ENCODE peak calls at places on chromosomes 11 and 22, in seven cellular contexts. One of them, this sample, is unnamed.
A peak's percentile ranks its signal among the peaks of the same experiment; 100 is the strongest.

GRCh38 chr22:39570665-39571064 is at the start of gene CACNA1I:
- DNase-seq in fibroblast of pulmonary artery: no peak
- DNase-seq in cardiac fibroblast: no peak
- DNase-seq in Panc1: no peak
- DNase-seq in bronchial epithelial cell: no peak
- DNase-seq in BJ: no peak
- DNase-seq in MCF 10A: no peak
- DNase-seq in this sample: no peak

GRCh38 chr11:12274558-12275197 is 102.7 kb upstream of the PARVA start:
- DNase-seq in fibroblast of pulmonary artery: peak; percentile 36
- DNase-seq in cardiac fibroblast: peak; percentile 74
- DNase-seq in Panc1: no peak
- DNase-seq in bronchial epithelial cell: peak; percentile 47
- DNase-seq in BJ: no peak
- DNase-seq in MCF 10A: no peak
- DNase-seq in this sample: no peak

GRCh38 chr11:126348806-126349582 is 6.5 kb upstream of the ST3GAL4 start:
- DNase-seq in fibroblast of pulmonary artery: peak; percentile 51
- DNase-seq in cardiac fibroblast: peak; percentile 70
- DNase-seq in Panc1: no peak
- DNase-seq in bronchial epithelial cell: peak; percentile 26
- DNase-seq in BJ: no peak
- DNase-seq in MCF 10A: no peak
- DNase-seq in this sample: no peak

GRCh38 chr22:48258841-48259240 is 1496.4 kb downstream of the TBC1D22A start:
- DNase-seq in fibroblast of pulmonary artery: no peak
- DNase-seq in cardiac fibroblast: no peak
- DNase-seq in Panc1: no peak
- DNase-seq in bronchial epithelial cell: no peak
- DNase-seq in BJ: no peak
- DNase-seq in MCF 10A: no peak
- DNase-seq in this sample: no peak

GRCh38 chr11:8285228-8285627 is 21.6 kb upstream of the LMO1 start:
- DNase-seq in fibroblast of pulmonary artery: no peak
- DNase-seq in cardiac fibroblast: no peak
- DNase-seq in Panc1: no peak
- DNase-seq in bronchial epithelial cell: no peak
- DNase-seq in BJ: no peak
- DNase-seq in MCF 10A: no peak
- DNase-seq in this sample: no peak

GRCh38 chr11:529740-530411 is 5.5 kb downstream of the HRAS start:
- DNase-seq in fibroblast of pulmonary artery: no peak
- DNase-seq in cardiac fibroblast: no peak
- DNase-seq in Panc1: no peak
- DNase-seq in bronchial epithelial cell: no peak
- DNase-seq in BJ: no peak
- DNase-seq in MCF 10A: no peak
- DNase-seq in this sample: no peak

GRCh38 chr22:19038728-19039447 is 83.3 kb downstream of the DGCR2 start:
- DNase-seq in fibroblast of pulmonary artery: no peak
- DNase-seq in cardiac fibroblast: no peak
- DNase-seq in Panc1: no peak
- DNase-seq in bronchial epithelial cell: no peak
- DNase-seq in BJ: no peak
- DNase-seq in MCF 10A: no peak
- DNase-seq in this sample: no peak

GRCh38 chr11:117876341-117877119 is at the start of gene FXYD6:
- DNase-seq in fibroblast of pulmonary artery: no peak
- DNase-seq in cardiac fibroblast: no peak
- DNase-seq in Panc1: no peak
- DNase-seq in bronchial epithelial cell: no peak
- DNase-seq in BJ: no peak
- DNase-seq in MCF 10A: no peak
- DNase-seq in this sample: no peak

GRCh38 chr11:78961186-78961782 is 386.6 kb upstream of the NARS2 start:
- DNase-seq in fibroblast of pulmonary artery: peak; percentile 34
- DNase-seq in cardiac fibroblast: peak; percentile 47
- DNase-seq in Panc1: no peak
- DNase-seq in bronchial epithelial cell: peak; percentile 85
- DNase-seq in BJ: no peak
- DNase-seq in MCF 10A: peak; percentile 81
- DNase-seq in this sample: no peak

GRCh38 chr22:30235687-30236170 is 10.8 kb downstream of the LIF start:
- DNase-seq in fibroblast of pulmonary artery: peak; percentile 59
- DNase-seq in cardiac fibroblast: no peak
- DNase-seq in Panc1: no peak
- DNase-seq in bronchial epithelial cell: peak; percentile 52
- DNase-seq in BJ: peak; percentile 67
- DNase-seq in MCF 10A: peak; percentile 57
- DNase-seq in this sample: no peak

GRCh38 chr11:64870893-64871849 is 7.2 kb downstream of the EHD1 start:
- DNase-seq in fibroblast of pulmonary artery: no peak
- DNase-seq in cardiac fibroblast: no peak
- DNase-seq in Panc1: no peak
- DNase-seq in bronchial epithelial cell: no peak
- DNase-seq in BJ: no peak
- DNase-seq in MCF 10A: no peak
- DNase-seq in this sample: peak; percentile 20

GRCh38 chr11:64870176-64870892 is 8.1 kb downstream of the EHD1 start:
- DNase-seq in fibroblast of pulmonary artery: peak; percentile 69
- DNase-seq in cardiac fibroblast: peak; percentile 88
- DNase-seq in Panc1: no peak
- DNase-seq in bronchial epithelial cell: peak; percentile 57
- DNase-seq in BJ: no peak
- DNase-seq in MCF 10A: no peak
- DNase-seq in this sample: no peak

GRCh38 chr11:64867748-64868462 is 10.5 kb downstream of the EHD1 start:
- DNase-seq in fibroblast of pulmonary artery: no peak
- DNase-seq in cardiac fibroblast: peak; percentile 42
- DNase-seq in Panc1: no peak
- DNase-seq in bronchial epithelial cell: peak; percentile 82
- DNase-seq in BJ: no peak
- DNase-seq in MCF 10A: no peak
- DNase-seq in this sample: no peak

GRCh38 chr11:64868904-64869570 is 9.4 kb downstream of the EHD1 start:
- DNase-seq in fibroblast of pulmonary artery: peak; percentile 87
- DNase-seq in cardiac fibroblast: peak; percentile 96
- DNase-seq in Panc1: no peak
- DNase-seq in bronchial epithelial cell: peak; percentile 92
- DNase-seq in BJ: no peak
- DNase-seq in MCF 10A: peak; percentile 87
- DNase-seq in this sample: no peak

DNA sequence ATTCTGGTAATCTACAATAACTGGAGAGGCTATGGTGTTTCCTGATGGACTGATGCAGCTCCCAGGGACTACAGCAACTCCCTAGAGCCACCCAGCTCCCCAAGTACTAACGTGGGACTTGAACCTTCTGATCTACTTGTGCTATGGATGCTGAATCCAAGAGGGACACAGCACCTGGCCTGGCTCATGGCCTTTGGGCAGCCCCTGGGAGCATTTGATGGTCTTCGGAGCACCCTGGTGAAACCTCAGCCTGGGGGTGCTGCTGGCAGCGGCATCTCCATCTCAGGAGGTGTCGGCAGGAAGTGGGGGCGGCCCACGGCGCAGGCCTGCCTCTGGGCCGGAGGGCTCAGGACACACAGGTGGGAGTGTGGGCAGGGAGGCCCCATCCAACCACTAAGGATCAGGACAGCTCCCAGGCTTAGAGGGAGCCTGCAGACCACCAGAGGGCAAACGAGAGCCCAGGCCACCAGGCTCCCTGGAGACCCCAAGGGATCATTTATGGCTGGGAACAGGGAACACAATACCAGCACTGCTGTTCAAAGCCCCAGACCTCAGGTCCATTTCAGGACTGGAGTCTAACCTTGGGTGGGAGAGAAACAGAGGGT is 8.7 kb downstream of the EHD1 start:
- DNase-seq in fibroblast of pulmonary artery: no peak
- DNase-seq in cardiac fibroblast: no peak
- DNase-seq in Panc1: no peak
- DNase-seq in bronchial epithelial cell: no peak
- DNase-seq in BJ: no peak
- DNase-seq in MCF 10A: no peak
- DNase-seq in this sample: peak; percentile 52
- TF ChIP-seq CTCF in fibroblast of pulmonary artery: peak; percentile 43
- TF ChIP-seq CTCF in cardiac fibroblast: peak; percentile 44
- TF ChIP-seq CTCF in Panc1: peak; percentile 87
- TF ChIP-seq CTCF in bronchial epithelial cell: peak; percentile 24
- TF ChIP-seq CTCF in BJ: peak; percentile 50
- TF ChIP-seq CTCF in MCF 10A: no peak
- TF ChIP-seq CTCF in this sample: no peak

DNA sequence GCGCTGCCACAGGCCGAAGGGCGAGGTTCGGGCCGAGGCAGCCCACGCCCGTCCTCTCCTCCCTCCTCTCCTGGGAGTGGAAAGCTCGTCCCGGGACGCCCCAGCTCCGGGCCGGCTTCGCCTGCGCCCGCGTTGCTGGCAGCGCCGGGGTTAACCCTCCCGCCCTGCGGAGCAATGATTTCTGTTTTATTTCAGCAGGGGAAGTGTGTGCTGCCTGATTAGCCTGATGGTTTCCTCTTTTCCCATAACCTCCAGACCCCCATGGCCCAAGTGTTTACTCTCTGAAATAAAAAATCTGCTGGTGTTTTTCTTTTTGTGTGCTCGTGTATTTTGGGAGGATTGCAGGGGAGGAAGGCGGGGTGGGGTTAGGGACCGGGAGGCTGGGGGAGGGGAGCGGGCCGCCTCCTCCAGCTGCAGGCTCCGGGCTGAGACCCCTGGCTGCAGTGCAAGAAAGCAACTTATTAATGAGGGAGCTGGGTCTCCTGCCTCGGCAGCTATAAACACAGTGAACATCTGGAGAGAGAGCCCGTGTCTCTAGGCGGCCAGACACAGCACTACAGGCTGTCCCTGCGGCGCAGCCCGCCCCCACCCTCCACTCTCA is 38.6 kb downstream of the ETS1 start:
- DNase-seq in fibroblast of pulmonary artery: peak; percentile 56
- DNase-seq in cardiac fibroblast: peak; percentile 39
- DNase-seq in Panc1: no peak
- DNase-seq in bronchial epithelial cell: no peak
- DNase-seq in BJ: no peak
- DNase-seq in MCF 10A: no peak
- DNase-seq in this sample: peak; percentile 71
- TF ChIP-seq CTCF in fibroblast of pulmonary artery: no peak
- TF ChIP-seq CTCF in cardiac fibroblast: no peak
- TF ChIP-seq CTCF in Panc1: no peak
- TF ChIP-seq CTCF in bronchial epithelial cell: no peak
- TF ChIP-seq CTCF in BJ: peak; percentile 7
- TF ChIP-seq CTCF in MCF 10A: no peak
- TF ChIP-seq CTCF in this sample: no peak

GRCh38 chr11:129946965-129947364 is 51.6 kb upstream of the NFRKB start:
- DNase-seq in fibroblast of pulmonary artery: no peak
- DNase-seq in cardiac fibroblast: no peak
- DNase-seq in Panc1: no peak
- DNase-seq in bronchial epithelial cell: no peak
- DNase-seq in BJ: no peak
- DNase-seq in MCF 10A: no peak
- DNase-seq in this sample: no peak

GRCh38 chr11:129946256-129946655 is 50.9 kb upstream of the NFRKB start:
- DNase-seq in fibroblast of pulmonary artery: no peak
- DNase-seq in cardiac fibroblast: no peak
- DNase-seq in Panc1: no peak
- DNase-seq in bronchial epithelial cell: no peak
- DNase-seq in BJ: no peak
- DNase-seq in MCF 10A: no peak
- DNase-seq in this sample: no peak

GRCh38 chr11:129945377-129945776 is 50.0 kb upstream of the NFRKB start:
- DNase-seq in fibroblast of pulmonary artery: no peak
- DNase-seq in cardiac fibroblast: no peak
- DNase-seq in Panc1: no peak
- DNase-seq in bronchial epithelial cell: no peak
- DNase-seq in BJ: no peak
- DNase-seq in MCF 10A: no peak
- DNase-seq in this sample: no peak

GRCh38 chr11:129949067-129949466 is 53.6 kb downstream of the PRDM10 start:
- DNase-seq in fibroblast of pulmonary artery: no peak
- DNase-seq in cardiac fibroblast: no peak
- DNase-seq in Panc1: no peak
- DNase-seq in bronchial epithelial cell: no peak
- DNase-seq in BJ: no peak
- DNase-seq in MCF 10A: no peak
- DNase-seq in this sample: no peak

GRCh38 chr11:129947474-129947873 is 52.1 kb upstream of the NFRKB start:
- DNase-seq in fibroblast of pulmonary artery: no peak
- DNase-seq in cardiac fibroblast: no peak
- DNase-seq in Panc1: no peak
- DNase-seq in bronchial epithelial cell: no peak
- DNase-seq in BJ: no peak
- DNase-seq in MCF 10A: no peak
- DNase-seq in this sample: no peak
- TF ChIP-seq CTCF in fibroblast of pulmonary artery: no peak
- TF ChIP-seq CTCF in cardiac fibroblast: no peak
- TF ChIP-seq CTCF in Panc1: no peak
- TF ChIP-seq CTCF in bronchial epithelial cell: no peak
- TF ChIP-seq CTCF in BJ: no peak
- TF ChIP-seq CTCF in MCF 10A: no peak
- TF ChIP-seq CTCF in this sample: no peak

DNA sequence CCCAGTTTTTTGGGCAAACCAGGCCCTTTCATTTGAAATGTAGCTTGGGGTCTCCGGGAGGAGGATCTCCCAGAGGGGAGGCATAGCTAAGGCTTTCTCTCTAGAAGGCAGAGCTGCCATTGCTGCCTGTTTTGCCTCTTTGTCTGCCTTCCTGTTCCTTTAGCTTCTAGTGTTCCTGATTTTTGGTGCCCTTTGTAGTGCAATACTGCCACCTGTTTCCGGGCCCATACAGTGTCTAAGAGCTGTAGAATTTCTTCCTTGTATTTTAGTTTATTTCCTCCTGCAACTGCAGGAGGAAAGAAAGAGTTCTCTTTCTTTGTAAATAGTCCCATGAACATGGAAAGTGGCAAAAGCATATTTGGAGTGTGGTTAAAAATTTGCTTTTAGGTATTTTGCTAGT is 19.3 kb upstream of the GLYATL1 start:
- DNase-seq in fibroblast of pulmonary artery: no peak
- DNase-seq in cardiac fibroblast: no peak
- DNase-seq in Panc1: no peak
- DNase-seq in bronchial epithelial cell: no peak
- DNase-seq in BJ: no peak
- DNase-seq in MCF 10A: no peak
- DNase-seq in this sample: no peak
- TF ChIP-seq CTCF in fibroblast of pulmonary artery: no peak
- TF ChIP-seq CTCF in cardiac fibroblast: no peak
- TF ChIP-seq CTCF in Panc1: no peak
- TF ChIP-seq CTCF in bronchial epithelial cell: no peak
- TF ChIP-seq CTCF in BJ: no peak
- TF ChIP-seq CTCF in MCF 10A: no peak
- TF ChIP-seq CTCF in this sample: no peak

This sample was measured in pancreas.